ENCODE peak calls at places on chromosomes 11 and 22, in five cellular contexts. D is PC-9, U is left lung, G is fibroblast of lung, T is tibial artery. R is an unnamed sample. For H3K4me1, the result is how much of the 10 kb centered on the place peaks cover.

GRCh38 chr11:120198403-120198786 is 12.4 kb upstream of the OAF start:
- DNase-seq in G (no peak), U (no peak), T (no peak), D (no peak), R (no peak)

GRCh38 chr11:128342511-128343133 is 244.7 kb downstream of the ETS1 start:
- DNase-seq in U (no peak), G (peak), T (no peak), D (peak), R (peak)

GRCh38 chr22:28917747-28918543 is 34.6 kb downstream of the ZNRF3 start:
- DNase-seq in G (peak), T (no peak), D (no peak), U (no peak), R (peak)

GRCh38 chr11:61418136-61418535 is 11.6 kb downstream of the CPSF7 start:
- DNase-seq in U (no peak), T (no peak), D (peak), G (no peak), R (no peak)

GRCh38 chr11:69449320-69450063 is 32.0 kb upstream of the LINC01488 start:
- DNase-seq in T (peak), U (peak), G (peak), D (peak), R (no peak)

GRCh38 chr22:37454857-37455686 is 27.8 kb upstream of the ELFN2 start:
- DNase-seq in U (peak), D (peak), T (no peak), G (peak), R (peak)

GRCh38 chr11:82858556-82859091 is 41.6 kb downstream of the PRCP start:
- DNase-seq in D (peak), G (peak), T (no peak), U (no peak), R (no peak)

GRCh38 chr22:41094036-41094435 is 1.6 kb downstream of the EP300 start:
- DNase-seq in D (no peak), U (no peak), G (peak), T (no peak), R (peak)

GRCh38 chr11:60887531-60887930 is 18.9 kb downstream of the PRPF19 start:
- DNase-seq in U (no peak), T (no peak), G (peak), D (no peak), R (peak)

GRCh38 chr22:50728523-50728931 is 9.5 kb upstream of the ACR start:
- DNase-seq in D (no peak), U (peak), T (no peak), G (no peak), R (no peak)

GRCh38 chr11:120089036-120090001 is 48.6 kb downstream of the TRIM29 start:
- DNase-seq in T (no peak), U (no peak), D (no peak), G (no peak), R (no peak)

GRCh38 chr11:113193894-113194293 is 120.5 kb upstream of the TTC12 start:
- DNase-seq in D (no peak), G (peak), T (peak), U (no peak), R (no peak)

GRCh38 chr11:70880416-70880815 is 372.0 kb downstream of the SHANK2 start:
- DNase-seq in U (no peak), G (no peak), D (no peak), T (no peak), R (no peak)

GRCh38 chr11:123246749-123247497 is 51.9 kb upstream of the CLMP start:
- DNase-seq in G (peak), U (peak), T (peak), D (peak), R (peak)

GRCh38 chr22:40487663-40488249 is 117.4 kb downstream of the SGSM3 start:
- DNase-seq in U (no peak), D (peak), G (peak), T (no peak), R (no peak)

GRCh38 chr22:36571991-36572390 is 43.0 kb upstream of the EIF3D start:
- DNase-seq in G (no peak), U (no peak), D (peak), T (no peak), R (no peak)

DNA sequence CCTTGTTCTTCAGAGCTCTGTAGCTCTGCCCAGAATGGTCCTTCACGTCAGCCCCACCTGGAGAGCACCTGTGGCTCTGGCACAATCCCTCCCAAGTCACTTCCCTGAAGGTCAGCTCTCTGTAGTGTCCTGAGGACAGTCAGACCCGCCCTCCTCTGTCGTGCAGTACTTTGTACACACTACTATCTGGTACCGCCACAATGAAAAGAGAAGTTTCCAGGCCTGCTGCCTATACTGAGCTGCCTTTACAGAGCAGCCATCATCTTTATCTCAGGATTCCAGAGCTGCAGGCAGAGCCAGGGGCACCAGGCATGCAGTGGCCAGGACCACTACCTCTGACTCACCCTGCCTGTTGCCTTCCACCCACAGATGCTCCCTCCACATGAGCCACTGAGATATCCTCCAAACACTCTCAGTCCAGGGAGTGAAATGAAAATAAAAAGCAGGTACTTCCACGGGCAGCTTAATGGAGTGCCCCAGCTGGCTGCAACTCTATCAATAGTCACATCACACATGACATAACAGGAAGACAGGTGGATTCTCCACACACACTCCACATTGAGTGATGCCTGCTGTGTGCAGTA is 7.3 kb downstream of the PACSIN2 start:
- DNase-seq in T (no peak), D (no peak), U (no peak), G (peak), R (peak)
- H3K4me1 ChIP-seq in T (under half), D (half or more), U (under half), G (under half), R (under half)

GRCh38 chr11:74749127-74749964 is 697 bp downstream of the RNF169 start:
- DNase-seq in G (peak), T (peak), D (peak), U (peak), R (peak)

GRCh38 chr11:74749965-74750296 is 1.3 kb downstream of the RNF169 start:
- DNase-seq in G (no peak), U (no peak), D (no peak), T (no peak), R (no peak)

GRCh38 chr11:74755395-74755995 is 6.8 kb downstream of the RNF169 start:
- DNase-seq in T (no peak), U (no peak), D (no peak), G (peak), R (no peak)

GRCh38 chr11:74756571-74756970 is 7.9 kb downstream of the RNF169 start:
- DNase-seq in D (no peak), G (no peak), U (no peak), T (no peak), R (peak)

DNA sequence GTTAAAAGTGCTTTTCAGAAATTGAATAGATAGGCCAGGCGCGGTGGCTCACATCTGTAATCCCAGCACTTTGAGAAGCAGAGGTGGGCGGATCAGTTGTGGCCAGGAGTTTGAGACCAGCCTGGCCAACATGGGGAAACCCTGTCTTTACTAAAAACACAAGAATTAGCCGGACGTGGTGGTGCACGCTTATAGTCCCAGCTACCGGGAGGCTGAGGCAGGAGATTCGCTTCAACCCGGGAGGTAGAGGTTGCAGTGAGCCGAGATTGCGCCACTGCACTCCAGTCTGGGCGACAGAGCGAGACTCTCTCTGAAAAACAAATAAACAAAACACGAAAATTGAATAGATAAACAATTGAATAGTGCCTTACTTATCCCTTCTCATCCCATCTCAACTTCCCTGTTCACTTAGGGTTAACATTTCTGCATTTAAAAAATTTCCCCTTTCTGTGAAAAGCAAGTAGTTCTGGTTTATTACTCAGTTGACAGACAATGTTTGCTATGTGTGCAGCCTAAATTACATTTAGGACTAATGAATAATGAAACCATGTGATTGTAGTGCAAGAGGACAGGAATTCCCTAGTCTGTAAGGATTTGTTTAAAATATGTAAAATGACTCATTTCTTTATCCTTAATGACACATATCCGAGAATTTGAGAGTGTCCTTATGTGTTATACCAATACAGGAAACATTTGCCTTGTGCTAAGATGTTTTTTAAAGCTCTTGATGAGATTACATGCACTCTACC is 6.0 kb downstream of the RNF169 start:
- DNase-seq in G (peak), T (no peak), U (no peak), D (peak), R (no peak)
- H3K4me1 ChIP-seq in G (under half), T (under half), U (under half), D (half or more), R (under half)

GRCh38 chr11:72747456-72747855 is 4.8 kb downstream of the ARAP1 start:
- DNase-seq in D (no peak), T (no peak), G (no peak), U (peak), R (no peak)
- H3K4me1 ChIP-seq in D (under half), T (under half), G (under half), U (under half), R (under half)

DNA sequence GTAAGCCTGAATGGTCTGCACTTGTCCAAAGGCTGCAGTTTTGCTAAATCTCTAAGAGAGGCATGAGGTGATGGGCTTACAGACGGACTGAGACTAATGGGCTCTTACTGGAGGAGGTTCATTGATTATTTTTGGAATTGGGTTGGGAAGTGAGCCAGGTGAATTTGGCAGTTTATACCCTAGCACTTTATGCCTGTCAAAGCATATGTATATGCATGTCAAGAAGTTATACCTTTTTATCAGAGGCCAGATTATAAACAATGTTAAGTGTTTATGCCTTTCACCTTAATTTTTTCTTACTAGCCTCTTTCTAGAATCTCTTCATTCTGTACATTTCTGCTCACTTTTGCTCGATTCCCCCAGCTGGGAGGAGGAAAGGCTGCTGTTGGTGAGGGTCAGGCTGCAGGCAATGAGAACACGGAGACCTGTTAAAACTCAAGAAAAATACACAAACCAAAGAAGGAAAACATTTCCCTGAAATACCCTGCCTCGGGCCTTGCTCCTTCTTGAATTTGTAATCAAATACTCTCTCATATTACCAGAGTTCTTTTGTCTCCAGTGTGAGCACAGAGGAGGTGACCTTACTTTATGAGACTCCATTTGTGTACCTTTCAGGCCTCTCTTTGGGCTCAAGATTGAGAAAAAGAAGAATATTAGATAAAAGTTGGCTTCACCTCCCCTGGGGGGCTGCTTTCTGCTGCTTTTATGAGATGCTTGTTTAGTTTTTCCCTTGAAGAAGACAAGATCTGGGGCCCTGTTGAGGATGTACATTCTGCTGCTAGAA is 19.6 kb downstream of the NAT10 start:
- DNase-seq in U (no peak), G (no peak), D (no peak), T (no peak), R (no peak)
- H3K4me1 ChIP-seq in U (under half), G (under half), D (under half), T (under half), R (under half)

DNA sequence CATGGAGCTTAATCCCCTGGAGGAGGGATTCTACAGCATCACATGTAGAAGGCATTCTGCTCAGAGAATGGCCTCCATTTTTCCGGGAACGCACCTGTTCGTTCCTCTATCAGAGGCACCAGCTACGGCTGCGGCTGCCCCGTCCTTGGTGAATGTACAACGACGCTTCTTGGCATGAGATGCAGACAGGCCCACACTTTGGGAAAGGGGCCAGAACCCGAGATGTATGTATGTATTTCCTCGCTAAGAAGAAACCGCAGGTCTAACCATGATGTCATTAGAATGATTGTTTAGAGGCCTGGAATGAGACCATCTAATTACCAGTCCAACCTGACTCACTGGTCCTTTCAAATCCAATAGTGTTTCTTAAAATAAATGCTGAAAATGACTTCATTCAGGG is 1293.4 kb downstream of the TBC1D22A start:
- DNase-seq in G (peak), D (no peak), T (no peak), U (no peak), R (no peak)
- H3K4me1 ChIP-seq in G (under half), D (under half), T (under half), U (under half), R (under half)

GRCh38 chr11:108571001-108571400 is 22.6 kb downstream of the EXPH5 start:
- DNase-seq in G (no peak), T (no peak), U (no peak), D (peak), R (no peak)
- H3K4me1 ChIP-seq in G (under half), T (under half), U (under half), D (under half), R (under half)

DNA sequence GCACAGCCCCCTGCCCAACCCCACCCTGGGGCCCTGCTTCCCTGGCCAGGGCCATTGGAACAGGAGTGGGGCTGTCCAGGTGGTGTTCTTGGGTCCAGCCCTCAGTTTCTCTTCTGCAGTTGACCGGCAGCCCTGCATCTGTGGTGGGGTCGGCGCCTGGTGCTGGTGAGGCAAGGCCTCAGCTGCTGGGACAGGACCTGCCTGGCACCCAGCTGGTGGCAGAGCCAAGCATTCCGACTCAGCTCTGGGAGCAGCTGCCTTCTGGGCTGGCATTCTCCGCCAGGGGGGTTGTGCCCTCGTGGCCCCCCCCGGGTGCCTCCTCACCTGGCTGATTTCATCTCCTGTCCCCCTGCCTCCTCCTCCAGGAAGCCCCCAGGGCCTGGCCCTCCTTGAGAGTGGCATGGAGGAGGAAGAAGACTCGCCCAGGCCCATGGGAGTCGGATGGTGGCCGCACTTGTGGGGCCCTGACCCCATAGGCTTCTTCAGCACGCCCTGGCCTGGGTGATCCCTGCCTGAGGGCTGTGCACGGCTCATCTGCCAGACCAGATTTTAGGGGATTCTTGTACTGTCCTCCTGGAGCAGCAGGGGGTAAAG is 11.4 kb downstream of the CD81 start:
- DNase-seq in D (no peak), U (no peak), T (no peak), G (no peak), R (no peak)
- H3K4me1 ChIP-seq in D (under half), U (under half), T (under half), G (under half), R (under half)

DNA sequence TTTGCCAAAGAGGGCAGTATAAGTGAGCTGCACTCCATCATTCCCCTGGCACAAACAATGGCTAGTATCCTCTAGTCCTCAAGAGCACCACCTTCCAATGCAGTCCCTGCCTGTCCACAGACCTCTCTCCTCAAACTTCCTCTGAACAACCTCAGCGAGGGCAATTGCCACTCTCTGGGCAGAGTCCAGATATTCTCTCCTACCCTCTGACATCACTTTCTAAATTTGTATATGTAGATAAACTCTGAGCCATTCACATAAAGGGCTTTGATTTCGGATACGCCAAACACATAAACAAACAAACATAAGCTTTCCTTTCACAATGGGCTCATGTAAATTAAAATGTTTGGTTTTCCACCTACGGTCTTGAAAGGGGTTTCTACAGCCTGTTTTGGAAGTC is 3.0 kb upstream of the SLC43A3 start:
- DNase-seq in U (no peak), D (no peak), G (no peak), T (no peak), R (no peak)
- H3K4me1 ChIP-seq in U (under half), D (half or more), G (under half), T (under half), R (under half)

GRCh38 chr11:74646215-74646614 is 53.8 kb downstream of the POLD3 start:
- DNase-seq in D (no peak), U (no peak), G (no peak), T (no peak), R (no peak)

GRCh38 chr11:74648894-74649293 is 56.5 kb downstream of the POLD3 start:
- DNase-seq in D (no peak), T (no peak), U (no peak), G (peak), R (no peak)

GRCh38 chr11:74646964-74647363 is 54.6 kb downstream of the POLD3 start:
- DNase-seq in D (no peak), G (no peak), U (no peak), T (no peak), R (no peak)

GRCh38 chr11:74647831-74648230 is 55.4 kb downstream of the POLD3 start:
- DNase-seq in G (no peak), D (no peak), U (no peak), T (no peak), R (no peak)

GRCh38 chr11:74647404-74647803 is 55.0 kb downstream of the POLD3 start:
- DNase-seq in D (no peak), G (peak), U (no peak), T (no peak), R (no peak)
- H3K4me1 ChIP-seq in D (under half), G (under half), U (under half), T (under half), R (under half)

GRCh38 chr11:46890665-46891064 is 27.7 kb downstream of the LRP4 start:
- DNase-seq in T (no peak), G (peak), D (no peak), U (no peak), R (no peak)
- H3K4me1 ChIP-seq in T (under half), G (under half), D (under half), U (under half), R (under half)